ENCODE peak calls at places on chromosomes 13 and 19, in five cellular contexts. A, C, P, W and H are unnamed samples.

GRCh38 chr19:27764186-27764804 is 1448.7 kb downstream of the UQCRFS1 start:
- DNase-seq in A (no peak), C (no peak), P (no peak), W (no peak), H (no peak)

GRCh38 chr19:12786149-12786870 is 5.0 kb upstream of the JUNB start:
- DNase-seq in A (no peak), C (no peak), P (peak; percentile 85), W (peak; percentile 86), H (no peak)

GRCh38 chr13:46121597-46122163 is 16.8 kb upstream of the CPB2 start:
- DNase-seq in A (no peak), C (no peak), P (no peak), W (no peak), H (no peak)

GRCh38 chr13:40434516-40435397 is 231.7 kb downstream of the FOXO1 start:
- DNase-seq in A (no peak), C (no peak), P (no peak), W (no peak), H (no peak)

GRCh38 chr19:5563941-5564612 is 3.7 kb downstream of the TINCR start:
- DNase-seq in A (peak; percentile 27), C (no peak), P (no peak), W (no peak), H (no peak)

GRCh38 chr13:51786425-51787010 is 17.4 kb downstream of the DHRS12 start:
- DNase-seq in A (no peak), C (no peak), P (no peak), W (no peak), H (no peak)

GRCh38 chr13:34294483-34295129 is 476.7 kb downstream of the RFC3 start:
- DNase-seq in A (no peak), C (no peak), P (no peak), W (no peak), H (no peak)

GRCh38 chr19:13983213-13983889 is 22.8 kb downstream of the RFX1 start:
- DNase-seq in A (no peak), C (no peak), P (no peak), W (no peak), H (no peak)

GRCh38 chr13:43272866-43273265 is 249.5 kb downstream of the DNAJC15 start:
- DNase-seq in A (no peak), C (no peak), P (no peak), W (no peak), H (no peak)

GRCh38 chr19:55112246-55112780 is 5.1 kb downstream of the PPP1R12C start:
- DNase-seq in A (no peak), C (no peak), P (no peak), W (no peak), H (no peak)

GRCh38 chr19:1841209-1841924 is 6.9 kb downstream of the REXO1 start:
- DNase-seq in A (peak; percentile 47), C (no peak), P (no peak), W (no peak), H (no peak)

GRCh38 chr19:46824887-46825730 is 25.5 kb downstream of the AP2S1 start:
- DNase-seq in A (no peak), C (peak; percentile 53), P (no peak), W (no peak), H (no peak)

GRCh38 chr13:93714171-93714570 is 487.6 kb downstream of the GPC6 start:
- DNase-seq in A (no peak), C (no peak), P (no peak), W (no peak), H (no peak)

GRCh38 chr13:53023246-53023645 is 5.4 kb upstream of the OLFM4 start:
- DNase-seq in A (no peak), C (no peak), P (no peak), W (no peak), H (no peak)

GRCh38 chr19:51576850-51577249 is 5.8 kb downstream of the ZNF175 start:
- DNase-seq in A (no peak), C (no peak), P (no peak), W (no peak), H (no peak)

GRCh38 chr19:5193192-5193591 is 147.4 kb downstream of the PTPRS start:
- DNase-seq in A (no peak), C (no peak), P (no peak), W (no peak), H (no peak)

GRCh38 chr13:20182231-20182846 is 10.4 kb downstream of the GJB2 start:
- DNase-seq in A (peak; percentile 63), C (peak; percentile 79), P (no peak), W (no peak), H (no peak)

GRCh38 chr13:113653264-113654174 is 4.5 kb downstream of the ATP4B start:
- DNase-seq in A (no peak), C (no peak), P (no peak), W (peak; percentile 62), H (no peak)

GRCh38 chr19:52307275-52307674 is 10.3 kb downstream of the ZNF480 start:
- DNase-seq in A (peak; percentile 47), C (no peak), P (no peak), W (no peak), H (no peak)

GRCh38 chr13:100363874-100364273 is 224.7 kb downstream of the GGACT start:
- DNase-seq in A (no peak), C (no peak), P (no peak), W (no peak), H (no peak)

GRCh38 chr19:9901020-9901419 is 35.3 kb downstream of the OLFM2 start:
- DNase-seq in A (no peak), C (no peak), P (no peak), W (no peak), H (no peak)
- TF ChIP-seq CTCF in A (no peak), C (no peak), P (no peak), W (no peak), H (no peak)

GRCh38 chr19:41646589-41647204 is 19.8 kb upstream of the CEACAM4 start:
- DNase-seq in A (peak; percentile 37), C (no peak), P (no peak), W (no peak), H (no peak)
- TF ChIP-seq CTCF in A (peak; percentile 70), C (peak; percentile 29), P (no peak), W (peak; percentile 26), H (no peak)

DNA sequence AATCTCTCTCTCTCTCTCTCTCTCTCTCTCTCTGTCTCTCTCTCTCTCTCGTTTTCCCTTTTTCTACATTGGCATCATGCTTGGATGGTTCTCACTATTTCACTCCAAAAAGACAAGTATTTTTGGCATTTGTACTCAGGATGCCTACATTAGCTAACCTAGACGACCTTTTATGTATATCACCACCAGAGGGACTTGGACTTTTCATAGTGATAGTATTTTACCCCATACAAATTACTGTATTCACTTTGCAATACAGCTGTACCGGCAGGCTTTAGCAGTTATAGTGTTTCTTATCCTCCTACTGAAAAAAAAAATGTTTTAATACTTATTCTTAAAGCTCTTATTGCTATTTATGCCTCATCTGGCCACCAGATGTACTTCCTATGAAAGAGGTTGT is 687.2 kb upstream of the KLHL1 start:
- DNase-seq in A (no peak), C (no peak), P (no peak), W (no peak), H (no peak)
- TF ChIP-seq CTCF in A (no peak), C (no peak), P (no peak), W (no peak), H (no peak)

GRCh38 chr19:30319411-30319810 is 52.8 kb upstream of the ZNF536 start:
- DNase-seq in A (no peak), C (no peak), P (no peak), W (no peak), H (no peak)
- TF ChIP-seq CTCF in A (no peak), C (no peak), P (no peak), W (no peak), H (no peak)

GRCh38 chr19:19319725-19320361 is 466 bp downstream of the SUGP1 start:
- DNase-seq in A (peak; percentile 21), C (no peak), P (no peak), W (no peak), H (no peak)

GRCh38 chr19:19316082-19316481 is 4.2 kb downstream of the SUGP1 start:
- DNase-seq in A (no peak), C (no peak), P (no peak), W (no peak), H (no peak)

GRCh38 chr19:19324059-19324755 is 3.6 kb downstream of the MAU2 start:
- DNase-seq in A (no peak), C (no peak), P (no peak), W (no peak), H (no peak)

GRCh38 chr19:19321143-19321577 is 531 bp downstream of the MAU2 start:
- DNase-seq in A (peak; percentile 45), C (no peak), P (no peak), W (no peak), H (no peak)

GRCh38 chr19:19320362-19321142 is at the start of the genes MAU2 and SUGP1:
- DNase-seq in A (peak; percentile 94), C (peak; percentile 97), P (peak; percentile 89), W (peak; percentile 90), H (peak; percentile 75)
- TF ChIP-seq CTCF in A (peak; percentile 32), C (no peak), P (no peak), W (peak; percentile 51), H (no peak)

GRCh38 chr13:110240943-110241342 is 66.0 kb downstream of the COL4A1 start:
- DNase-seq in A (no peak), C (no peak), P (no peak), W (no peak), H (no peak)

GRCh38 chr13:110237895-110238294 is 69.1 kb downstream of the COL4A1 start:
- DNase-seq in A (no peak), C (no peak), P (no peak), W (no peak), H (no peak)

GRCh38 chr13:110240352-110240751 is 66.6 kb downstream of the COL4A1 start:
- DNase-seq in A (no peak), C (no peak), P (no peak), W (no peak), H (no peak)

GRCh38 chr13:110238795-110239194 is 68.2 kb downstream of the COL4A1 start:
- DNase-seq in A (no peak), C (no peak), P (no peak), W (no peak), H (no peak)

GRCh38 chr13:110239280-110240120 is 67.5 kb downstream of the COL4A1 start:
- DNase-seq in A (no peak), C (no peak), P (no peak), W (no peak), H (no peak)
- TF ChIP-seq CTCF in A (peak; percentile 2), C (no peak), P (no peak), W (no peak), H (no peak)

GRCh38 chr13:44438234-44438579 is 64.6 kb downstream of the SERP2 start:
- DNase-seq in A (no peak), C (no peak), P (no peak), W (no peak), H (no peak)
- TF ChIP-seq CTCF in A (no peak), C (no peak), P (peak; percentile 0), W (no peak), H (no peak)